ENCODE peak calls at places on chromosomes 5 and 9, in five cellular contexts. Y is HTR-8/SVneo, S is PC-9, F is AG08395, B is tibial nerve. H is an unnamed sample.

GRCh38 chr5:80181618-80182211 is 74.1 kb downstream of the SERINC5 start:
- DNase-seq in Y (no peak), B (no peak), S (peak; percentile 97), F (no peak), H (peak; percentile 79)

GRCh38 chr9:647522-647921 is 194.0 kb upstream of the DMRT1 start:
- DNase-seq in B (no peak), Y (no peak), F (no peak), S (no peak), H (no peak)

GRCh38 chr5:108543486-108543885 is 161.6 kb upstream of the FBXL17 start:
- DNase-seq in B (no peak), Y (no peak), S (no peak), F (no peak), H (no peak)

GRCh38 chr5:67581203-67581602 is 384.6 kb upstream of the CD180 start:
- DNase-seq in F (peak; percentile 10), S (no peak), Y (no peak), B (no peak), H (no peak)

GRCh38 chr9:16202913-16203734 is 650.3 kb downstream of the CCDC171 start:
- DNase-seq in B (no peak), F (peak; percentile 91), S (peak; percentile 49), Y (peak; percentile 79), H (no peak)

GRCh38 chr5:122498163-122498562 is 186.1 kb downstream of the SNCAIP start:
- DNase-seq in S (no peak), F (peak; percentile 33), Y (no peak), B (no peak), H (no peak)

GRCh38 chr5:62762503-62762902 is 183.9 kb downstream of the LRRC70 start:
- DNase-seq in F (no peak), Y (no peak), S (no peak), B (no peak), H (no peak)

GRCh38 chr5:34452170-34452828 is 203.8 kb upstream of the RAI14 start:
- DNase-seq in Y (no peak), B (no peak), F (peak; percentile 28), S (no peak), H (no peak)